ENCODE peak calls at places on chromosome 20, in eight cellular contexts. One of them, this sample, is unnamed.

GRCh38 chr20:57270204-57270937 is 3.9 kb upstream of the BMP7 start:
- DNase-seq in heart right ventricle: no peak
- DNase-seq in T-helper 2 cell: no peak
- DNase-seq in LoVo: no peak
- DNase-seq in stimulated activated CD4-positive, alpha-beta T cell treated with anti-CD3 and anti-CD28 coated beads, Interleukin-4, amount 100 ng/mL, for 48 hours: no peak
- DNase-seq in tibial artery: no peak
- DNase-seq in bronchial epithelial cell: no peak
- DNase-seq in tibial nerve: no peak
- DNase-seq in this sample: no peak

GRCh38 chr20:34017610-34018009 is 23.9 kb downstream of the RALY start:
- DNase-seq in T-helper 2 cell: no peak
- DNase-seq in stimulated activated CD4-positive, alpha-beta T cell treated with anti-CD3 and anti-CD28 coated beads, Interleukin-4, amount 100 ng/mL, for 48 hours: no peak
- DNase-seq in heart right ventricle: no peak
- DNase-seq in tibial artery: no peak
- DNase-seq in bronchial epithelial cell: peak; percentile 95
- DNase-seq in tibial nerve: no peak
- DNase-seq in LoVo: no peak
- DNase-seq in this sample: no peak

GRCh38 chr20:9228774-9229450 is 160.0 kb downstream of the PLCB4 start:
- DNase-seq in heart right ventricle: no peak
- DNase-seq in stimulated activated CD4-positive, alpha-beta T cell treated with anti-CD3 and anti-CD28 coated beads, Interleukin-4, amount 100 ng/mL, for 48 hours: no peak
- DNase-seq in LoVo: no peak
- DNase-seq in tibial nerve: no peak
- DNase-seq in bronchial epithelial cell: no peak
- DNase-seq in tibial artery: no peak
- DNase-seq in T-helper 2 cell: no peak
- DNase-seq in this sample: no peak

GRCh38 chr20:38432292-38432691 is 2.8 kb downstream of the SNHG17 start:
- DNase-seq in bronchial epithelial cell: no peak
- DNase-seq in LoVo: no peak
- DNase-seq in stimulated activated CD4-positive, alpha-beta T cell treated with anti-CD3 and anti-CD28 coated beads, Interleukin-4, amount 100 ng/mL, for 48 hours: no peak
- DNase-seq in tibial nerve: no peak
- DNase-seq in heart right ventricle: no peak
- DNase-seq in T-helper 2 cell: no peak
- DNase-seq in tibial artery: no peak
- DNase-seq in this sample: no peak

GRCh38 chr20:46715292-46715756 is 5.9 kb downstream of the SLC2A10 start:
- DNase-seq in T-helper 2 cell: no peak
- DNase-seq in tibial artery: no peak
- DNase-seq in LoVo: no peak
- DNase-seq in heart right ventricle: no peak
- DNase-seq in bronchial epithelial cell: peak; percentile 34
- DNase-seq in stimulated activated CD4-positive, alpha-beta T cell treated with anti-CD3 and anti-CD28 coated beads, Interleukin-4, amount 100 ng/mL, for 48 hours: no peak
- DNase-seq in tibial nerve: peak; percentile 58
- DNase-seq in this sample: no peak

GRCh38 chr20:25087186-25087929 is 5.4 kb upstream of the VSX1 start:
- DNase-seq in LoVo: no peak
- DNase-seq in heart right ventricle: no peak
- DNase-seq in T-helper 2 cell: no peak
- DNase-seq in tibial artery: no peak
- DNase-seq in tibial nerve: no peak
- DNase-seq in bronchial epithelial cell: no peak
- DNase-seq in stimulated activated CD4-positive, alpha-beta T cell treated with anti-CD3 and anti-CD28 coated beads, Interleukin-4, amount 100 ng/mL, for 48 hours: no peak
- DNase-seq in this sample: no peak

GRCh38 chr20:19981091-19981490 is 36.1 kb upstream of the NAA20 start:
- DNase-seq in tibial nerve: no peak
- DNase-seq in stimulated activated CD4-positive, alpha-beta T cell treated with anti-CD3 and anti-CD28 coated beads, Interleukin-4, amount 100 ng/mL, for 48 hours: no peak
- DNase-seq in heart right ventricle: no peak
- DNase-seq in tibial artery: no peak
- DNase-seq in bronchial epithelial cell: no peak
- DNase-seq in T-helper 2 cell: no peak
- DNase-seq in LoVo: peak; percentile 60
- DNase-seq in this sample: no peak

GRCh38 chr20:13800728-13801134 is 15.9 kb downstream of the NDUFAF5 start:
- DNase-seq in T-helper 2 cell: no peak
- DNase-seq in bronchial epithelial cell: peak; percentile 95
- DNase-seq in tibial nerve: peak; percentile 49
- DNase-seq in LoVo: peak; percentile 62
- DNase-seq in tibial artery: peak; percentile 71
- DNase-seq in stimulated activated CD4-positive, alpha-beta T cell treated with anti-CD3 and anti-CD28 coated beads, Interleukin-4, amount 100 ng/mL, for 48 hours: no peak
- DNase-seq in heart right ventricle: peak; percentile 90
- DNase-seq in this sample: peak; percentile 13

GRCh38 chr20:63858393-63859165 is 2.7 kb upstream of the ABHD16B start:
- DNase-seq in tibial nerve: no peak
- DNase-seq in tibial artery: no peak
- DNase-seq in LoVo: no peak
- DNase-seq in heart right ventricle: peak; percentile 73
- DNase-seq in bronchial epithelial cell: no peak
- DNase-seq in stimulated activated CD4-positive, alpha-beta T cell treated with anti-CD3 and anti-CD28 coated beads, Interleukin-4, amount 100 ng/mL, for 48 hours: no peak
- DNase-seq in T-helper 2 cell: no peak
- DNase-seq in this sample: no peak

GRCh38 chr20:63173552-63174191 is 42.3 kb downstream of the YTHDF1 start:
- DNase-seq in heart right ventricle: no peak
- DNase-seq in bronchial epithelial cell: no peak
- DNase-seq in T-helper 2 cell: no peak
- DNase-seq in LoVo: no peak
- DNase-seq in stimulated activated CD4-positive, alpha-beta T cell treated with anti-CD3 and anti-CD28 coated beads, Interleukin-4, amount 100 ng/mL, for 48 hours: no peak
- DNase-seq in tibial artery: no peak
- DNase-seq in tibial nerve: no peak
- DNase-seq in this sample: no peak

GRCh38 chr20:33983371-33983770 is 10.3 kb upstream of the RALY start:
- DNase-seq in tibial nerve: no peak
- DNase-seq in stimulated activated CD4-positive, alpha-beta T cell treated with anti-CD3 and anti-CD28 coated beads, Interleukin-4, amount 100 ng/mL, for 48 hours: no peak
- DNase-seq in bronchial epithelial cell: no peak
- DNase-seq in heart right ventricle: no peak
- DNase-seq in T-helper 2 cell: no peak
- DNase-seq in LoVo: no peak
- DNase-seq in tibial artery: no peak
- DNase-seq in this sample: no peak

GRCh38 chr20:45340236-45340847 is 7.9 kb downstream of the SDC4 start:
- DNase-seq in stimulated activated CD4-positive, alpha-beta T cell treated with anti-CD3 and anti-CD28 coated beads, Interleukin-4, amount 100 ng/mL, for 48 hours: no peak
- DNase-seq in tibial artery: peak; percentile 51
- DNase-seq in bronchial epithelial cell: no peak
- DNase-seq in heart right ventricle: no peak
- DNase-seq in tibial nerve: no peak
- DNase-seq in LoVo: no peak
- DNase-seq in T-helper 2 cell: no peak
- DNase-seq in this sample: no peak

GRCh38 chr20:62308102-62308822 is 5.5 kb downstream of the ADRM1 start:
- DNase-seq in LoVo: no peak
- DNase-seq in tibial artery: no peak
- DNase-seq in stimulated activated CD4-positive, alpha-beta T cell treated with anti-CD3 and anti-CD28 coated beads, Interleukin-4, amount 100 ng/mL, for 48 hours: no peak
- DNase-seq in T-helper 2 cell: no peak
- DNase-seq in tibial nerve: no peak
- DNase-seq in bronchial epithelial cell: peak; percentile 3
- DNase-seq in heart right ventricle: no peak
- DNase-seq in this sample: no peak

This sample was measured in NCI-H1930.